ENCODE peak calls at places on chromosomes 16 and 17, in four cellular contexts. L is H54, Q is T-helper 17 cell, S is ovary. B is an unnamed sample.

GRCh38 chr17:18323007-18323406 is 7.9 kb downstream of the SMCR8 start:
- DNase-seq in L (no peak), Q (no peak), S (no peak), B (no peak)

GRCh38 chr16:10851512-10851911 is 25.5 kb upstream of the CIITA start:
- DNase-seq in L (no peak), Q (no peak), S (no peak), B (no peak)

GRCh38 chr16:30778549-30779244 is 8.3 kb downstream of the ZNF629 start:
- DNase-seq in L (no peak), Q (no peak), S (no peak), B (no peak)

GRCh38 chr16:75379911-75380847 is 53.1 kb downstream of the CFDP1 start:
- DNase-seq in L (no peak), Q (peak), S (no peak), B (no peak)

GRCh38 chr16:81590714-81591537 is 146.3 kb downstream of the CMIP start:
- DNase-seq in L (no peak), Q (no peak), S (no peak), B (no peak)

GRCh38 chr17:82237083-82237745 is 8.4 kb downstream of the SLC16A3 start:
- DNase-seq in L (no peak), Q (no peak), S (peak), B (no peak)

GRCh38 chr16:2838928-2839327 is 8.8 kb downstream of the ZG16B start:
- DNase-seq in L (peak), Q (peak), S (no peak), B (peak)

GRCh38 chr16:61823326-61823725 is 212.9 kb downstream of the CDH8 start:
- DNase-seq in L (no peak), Q (no peak), S (no peak), B (no peak)

GRCh38 chr17:77282524-77283515 is 142.1 kb downstream of the SEC14L1 start:
- DNase-seq in L (peak), Q (no peak), S (no peak), B (no peak)

GRCh38 chr17:64544742-64545141 is 38.0 kb downstream of the CEP95 start:
- DNase-seq in L (no peak), Q (no peak), S (no peak), B (no peak)

GRCh38 chr17:73210002-73210678 is 17.3 kb downstream of the COG1 start:
- DNase-seq in L (no peak), Q (no peak), S (no peak), B (no peak)

GRCh38 chr16:66915041-66915440 is 3.6 kb downstream of the CDH16 start:
- DNase-seq in L (no peak), Q (no peak), S (no peak), B (no peak)

GRCh38 chr17:30939059-30939689 is 17.4 kb downstream of the ADAP2 start:
- DNase-seq in L (no peak), Q (no peak), S (no peak), B (no peak)

GRCh38 chr16:10964891-10965326 is 20.5 kb downstream of the CLEC16A start:
- DNase-seq in L (no peak), Q (peak), S (no peak), B (no peak)

GRCh38 chr16:79213214-79213613 is 387.3 kb downstream of the MAF start:
- DNase-seq in L (no peak), Q (no peak), S (no peak), B (no peak)